ENCODE peak calls at places on chromosomes 1 and 21, in eight cellular contexts. R, M, P, O, H, W, Q and D are unnamed samples.

GRCh38 chr1:59113876-59114457 is 182.9 kb upstream of the FGGY start:
- DNase-seq in R (no peak), M (no peak), P (peak; percentile 14), O (no peak), H (no peak), W (no peak), Q (no peak), D (no peak)

GRCh38 chr1:38834221-38834782 is 25.3 kb downstream of the RRAGC start:
- DNase-seq in R (no peak), M (no peak), P (no peak), O (no peak), H (no peak), W (no peak), Q (no peak), D (no peak)

GRCh38 chr1:184416921-184417320 is 30.1 kb downstream of the C1orf21 start:
- DNase-seq in R (no peak), M (no peak), P (no peak), O (no peak), H (no peak), W (no peak), Q (no peak), D (no peak)

GRCh38 chr1:205068457-205069035 is 15.7 kb downstream of the TMEM81 start:
- DNase-seq in R (no peak), M (no peak), P (no peak), O (no peak), H (no peak), W (no peak), Q (no peak), D (no peak)

GRCh38 chr1:116824631-116825399 is 70.6 kb downstream of the CD2 start:
- DNase-seq in R (no peak), M (no peak), P (peak; percentile 6), O (no peak), H (no peak), W (no peak), Q (no peak), D (no peak)

GRCh38 chr1:156115514-156116374 is 1.2 kb downstream of the LMNA start:
- DNase-seq in R (peak; percentile 85), M (no peak), P (peak; percentile 41), O (no peak), H (no peak), W (peak; percentile 55), Q (peak; percentile 81), D (no peak)

GRCh38 chr1:203408485-203409229 is 57.7 kb upstream of the FMOD start:
- DNase-seq in R (peak; percentile 96), M (no peak), P (no peak), O (peak; percentile 22), H (no peak), W (peak; percentile 21), Q (no peak), D (no peak)

GRCh38 chr1:87200875-87201638 is 127.6 kb upstream of the LMO4 start:
- DNase-seq in R (no peak), M (no peak), P (peak; percentile 98), O (no peak), H (no peak), W (peak; percentile 53), Q (no peak), D (no peak)

GRCh38 chr1:68229927-68230812 is 2.2 kb downstream of the WLS start:
- DNase-seq in R (no peak), M (no peak), P (peak; percentile 69), O (no peak), H (no peak), W (peak; percentile 7), Q (no peak), D (no peak)

GRCh38 chr1:223405507-223405906 is 12.3 kb downstream of the CCDC185 start:
- DNase-seq in R (no peak), M (no peak), P (no peak), O (no peak), H (no peak), W (no peak), Q (no peak), D (no peak)

GRCh38 chr1:198669023-198669698 is 30.3 kb downstream of the PTPRC start:
- DNase-seq in R (no peak), M (no peak), P (no peak), O (peak; percentile 64), H (peak; percentile 41), W (peak; percentile 60), Q (peak; percentile 37), D (peak; percentile 72)

GRCh38 chr1:172662464-172663109 is 3.7 kb downstream of the FASLG start:
- DNase-seq in R (peak; percentile 85), M (peak; percentile 56), P (no peak), O (peak; percentile 69), H (peak; percentile 85), W (peak; percentile 67), Q (no peak), D (peak; percentile 96)

GRCh38 chr1:45503462-45504360 is 3.6 kb downstream of the MMACHC start:
- DNase-seq in R (no peak), M (no peak), P (no peak), O (no peak), H (no peak), W (no peak), Q (no peak), D (no peak)

GRCh38 chr1:117605164-117605810 is 561 bp upstream of the TENT5C start:
- DNase-seq in R (no peak), M (no peak), P (peak; percentile 19), O (no peak), H (no peak), W (no peak), Q (no peak), D (no peak)

GRCh38 chr21:33231526-33231925 is 1.8 kb downstream of the IFNAR2 start:
- DNase-seq in R (no peak), M (no peak), P (no peak), O (no peak), H (no peak), W (no peak), Q (no peak), D (no peak)

GRCh38 chr21:17854771-17855170 is 35.6 kb upstream of the C21orf91 start:
- DNase-seq in R (no peak), M (no peak), P (no peak), O (no peak), H (no peak), W (no peak), Q (no peak), D (no peak)

GRCh38 chr1:25168193-25169071 is 63.9 kb downstream of the SYF2 start:
- DNase-seq in R (no peak), M (no peak), P (no peak), O (no peak), H (no peak), W (no peak), Q (no peak), D (no peak)

GRCh38 chr1:41371630-41372599 is 10.7 kb downstream of the FOXO6 start:
- DNase-seq in R (no peak), M (no peak), P (peak; percentile 100), O (no peak), H (no peak), W (peak; percentile 23), Q (no peak), D (no peak)

GRCh38 chr1:29960906-29961675 is 724.8 kb downstream of the PTPRU start:
- DNase-seq in R (no peak), M (no peak), P (no peak), O (no peak), H (no peak), W (no peak), Q (no peak), D (no peak)